ENCODE peak calls at places on chromosomes 7 and 10, in five cellular contexts. F is NT2/D1, M is GM12878, T is HepG2, N is H1. W is an unnamed sample.

GRCh38 chr7:135755351-135755753 is 6.7 kb upstream of the FAM180A start:
- DNase-seq in M (no peak), T (no peak), N (no peak), F (no peak), W (no peak)

GRCh38 chr10:73650537-73651331 is 5.1 kb downstream of the SYNPO2L start:
- DNase-seq in T (no peak), N (no peak), M (peak; percentile 65), F (no peak), W (no peak)

GRCh38 chr7:127251048-127251451 is 1.7 kb downstream of the GRM8 start:
- DNase-seq in F (no peak), M (no peak), N (no peak), T (no peak), W (no peak)

GRCh38 chr7:117230276-117231046 is 92.4 kb downstream of the WNT2 start:
- DNase-seq in F (no peak), N (no peak), T (no peak), M (peak; percentile 66), W (no peak)

GRCh38 chr7:17380696-17381662 is 82.5 kb downstream of the AHR start:
- DNase-seq in F (no peak), T (no peak), N (no peak), M (no peak), W (no peak)

GRCh38 chr10:566241-566885 is 123.1 kb downstream of the DIP2C start:
- DNase-seq in T (no peak), N (no peak), F (no peak), M (no peak), W (no peak)

GRCh38 chr7:111486472-111487142 is 75.7 kb downstream of the IMMP2L start:
- DNase-seq in F (peak; percentile 20), N (no peak), M (peak; percentile 13), T (peak; percentile 41), W (peak; percentile 39)

GRCh38 chr7:90850516-90850915 is 254.4 kb downstream of the CDK14 start:
- DNase-seq in F (no peak), N (no peak), T (no peak), M (no peak), W (no peak)

GRCh38 chr10:97509120-97509670 is 10.5 kb downstream of the UBTD1 start:
- DNase-seq in M (no peak), F (no peak), T (no peak), N (no peak), W (no peak)

GRCh38 chr7:6106140-6106904 is 75.1 kb downstream of the ANKRD61 start:
- DNase-seq in F (no peak), T (peak; percentile 64), M (no peak), N (no peak), W (no peak)

GRCh38 chr7:139897422-139898085 is 68.5 kb downstream of the TBXAS1 start:
- DNase-seq in F (no peak), T (no peak), M (no peak), N (no peak), W (no peak)

GRCh38 chr10:10197423-10197822 is 820.2 kb upstream of the CELF2 start:
- DNase-seq in F (no peak), M (no peak), T (no peak), N (no peak), W (no peak)

GRCh38 chr7:87344446-87344845 is 1.0 kb upstream of the CROT start:
- DNase-seq in F (no peak), T (no peak), M (no peak), N (no peak), W (no peak)

GRCh38 chr10:60570272-60570865 is 180.7 kb upstream of the ANK3 start:
- DNase-seq in F (no peak), T (no peak), M (no peak), N (no peak), W (no peak)

GRCh38 chr10:99346247-99346646 is 17.1 kb downstream of the CNNM1 start:
- DNase-seq in N (no peak), M (no peak), F (no peak), T (no peak), W (no peak)

GRCh38 chr10:30151581-30152389 is 92.4 kb upstream of the JCAD start:
- DNase-seq in F (peak; percentile 30), N (peak; percentile 48), M (no peak), T (no peak), W (no peak)

GRCh38 chr7:94710256-94710655 is 54.3 kb upstream of the SGCE start:
- DNase-seq in F (no peak), N (no peak), T (no peak), M (no peak), W (no peak)

GRCh38 chr10:102418612-102419560 is at the start of gene PSD:
- DNase-seq in N (peak; percentile 79), M (no peak), F (no peak), T (no peak), W (no peak)

GRCh38 chr7:22671177-22671879 is 55.7 kb upstream of the IL6 start:
- DNase-seq in N (no peak), T (no peak), M (no peak), F (no peak), W (no peak)

GRCh38 chr10:118287076-118287806 is 54.9 kb downstream of the FAM204A start:
- DNase-seq in N (no peak), T (no peak), F (no peak), M (no peak), W (no peak)

GRCh38 chr10:132515811-132516726 is 21.5 kb upstream of the INPP5A start:
- DNase-seq in T (no peak), N (no peak), F (no peak), M (no peak), W (no peak)

GRCh38 chr7:21941570-21942224 is 4.0 kb downstream of the CDCA7L start:
- DNase-seq in F (no peak), T (no peak), N (no peak), M (peak; percentile 40), W (peak; percentile 43)

GRCh38 chr7:91149518-91149917 is 114.7 kb upstream of the FZD1 start:
- DNase-seq in M (no peak), F (no peak), N (no peak), T (no peak), W (no peak)

GRCh38 chr10:132532784-132533560 is 4.6 kb upstream of the INPP5A start:
- DNase-seq in T (no peak), N (no peak), F (no peak), M (no peak), W (no peak)

GRCh38 chr10:116587878-116588590 is 2.7 kb upstream of the PNLIPRP1 start:
- DNase-seq in F (no peak), N (no peak), T (no peak), M (no peak), W (no peak)

GRCh38 chr7:92731327-92732063 is 104.9 kb downstream of the CDK6 start:
- DNase-seq in F (no peak), N (no peak), M (no peak), T (no peak), W (no peak)

GRCh38 chr10:99551158-99551557 is 18.4 kb downstream of the NKX2-3 start:
- DNase-seq in N (no peak), T (no peak), M (no peak), F (no peak), W (peak; percentile 42)

GRCh38 chr10:44310762-44311562 is 73.9 kb downstream of the CXCL12 start:
- DNase-seq in T (no peak), M (no peak), F (peak; percentile 66), N (peak; percentile 94), W (peak; percentile 82)

DNA sequence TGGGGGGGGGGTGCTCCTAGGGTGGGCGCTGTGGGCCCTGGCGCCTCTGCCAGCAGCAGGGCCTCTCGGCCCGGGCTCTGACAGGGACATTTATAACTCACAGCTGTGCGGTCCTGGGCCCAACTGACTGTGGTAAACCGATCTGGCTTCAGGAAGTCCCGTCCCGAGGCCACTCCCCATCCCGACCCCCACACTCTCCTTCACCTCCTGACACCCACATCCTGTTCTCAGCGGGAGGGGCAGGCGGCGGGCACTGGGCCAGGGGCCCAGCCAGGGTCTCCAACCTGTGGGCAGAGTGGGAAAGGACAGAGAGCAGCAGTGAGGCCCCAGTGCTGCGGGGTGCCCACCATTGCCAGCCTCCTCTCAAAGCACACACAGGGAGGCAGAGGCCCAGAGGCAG is 69.1 kb downstream of the ZMIZ1 start:
- DNase-seq in F (no peak), N (no peak), T (no peak), M (peak; percentile 26), W (no peak)
- TF ChIP-seq SUZ12 in F (no peak), N (no peak), T (no peak), M (no peak), W (no peak)

DNA sequence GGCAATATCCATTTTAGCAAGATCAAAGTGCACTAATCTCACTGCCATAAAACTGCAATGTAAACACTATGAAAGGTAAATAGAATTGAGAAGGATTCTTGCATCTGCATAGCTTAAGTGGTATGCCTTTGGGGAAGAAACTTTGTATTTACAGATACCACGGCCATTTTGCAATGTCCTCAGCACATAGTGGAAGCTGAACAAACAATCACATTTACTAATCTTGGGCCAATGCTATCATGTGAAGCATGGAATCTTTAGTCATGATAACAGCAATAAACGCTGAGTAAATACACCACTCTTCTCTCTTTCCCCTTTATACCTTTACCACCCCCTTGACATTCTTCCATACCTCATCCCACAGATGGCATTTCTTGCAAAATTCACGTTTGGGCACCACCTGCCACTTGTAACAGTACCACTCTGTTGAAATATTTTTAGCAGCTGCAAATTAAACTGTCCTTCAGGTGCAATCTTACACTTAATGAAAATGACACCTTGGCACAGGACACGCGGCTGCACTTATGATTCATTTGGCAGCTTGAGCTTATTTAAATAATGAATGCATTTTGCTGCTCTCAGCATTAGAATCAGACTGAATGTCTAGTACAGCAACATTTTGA is 171.8 kb downstream of the SEMA3A start:
- DNase-seq in M (no peak), N (no peak), F (no peak), T (peak; percentile 82), W (no peak)
- TF ChIP-seq SUZ12 in M (no peak), N (no peak), F (no peak), T (no peak), W (no peak)

DNA sequence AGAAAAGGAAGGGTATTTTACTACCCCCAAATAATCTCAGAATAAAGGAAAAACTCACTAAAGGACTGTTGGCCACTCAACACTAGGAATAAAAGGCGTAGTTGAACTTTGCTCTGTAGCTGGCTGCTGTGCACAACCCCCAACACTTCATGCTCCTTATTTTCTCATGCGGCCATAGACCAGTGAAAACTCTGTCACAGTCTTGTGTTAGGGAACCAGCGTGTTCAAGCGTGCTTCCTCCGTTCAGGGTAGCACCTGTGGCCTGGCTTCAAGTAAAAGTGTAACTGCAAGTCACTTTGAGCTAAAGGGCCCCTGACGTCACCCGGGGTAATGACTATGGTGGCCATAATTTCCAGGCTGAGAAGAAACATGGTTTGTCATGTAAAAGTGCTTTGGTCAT is 27.0 kb downstream of the BLNK start:
- DNase-seq in N (no peak), F (no peak), T (no peak), M (peak; percentile 89), W (no peak)
- TF ChIP-seq SUZ12 in N (no peak), F (no peak), T (no peak), M (no peak), W (no peak)

DNA sequence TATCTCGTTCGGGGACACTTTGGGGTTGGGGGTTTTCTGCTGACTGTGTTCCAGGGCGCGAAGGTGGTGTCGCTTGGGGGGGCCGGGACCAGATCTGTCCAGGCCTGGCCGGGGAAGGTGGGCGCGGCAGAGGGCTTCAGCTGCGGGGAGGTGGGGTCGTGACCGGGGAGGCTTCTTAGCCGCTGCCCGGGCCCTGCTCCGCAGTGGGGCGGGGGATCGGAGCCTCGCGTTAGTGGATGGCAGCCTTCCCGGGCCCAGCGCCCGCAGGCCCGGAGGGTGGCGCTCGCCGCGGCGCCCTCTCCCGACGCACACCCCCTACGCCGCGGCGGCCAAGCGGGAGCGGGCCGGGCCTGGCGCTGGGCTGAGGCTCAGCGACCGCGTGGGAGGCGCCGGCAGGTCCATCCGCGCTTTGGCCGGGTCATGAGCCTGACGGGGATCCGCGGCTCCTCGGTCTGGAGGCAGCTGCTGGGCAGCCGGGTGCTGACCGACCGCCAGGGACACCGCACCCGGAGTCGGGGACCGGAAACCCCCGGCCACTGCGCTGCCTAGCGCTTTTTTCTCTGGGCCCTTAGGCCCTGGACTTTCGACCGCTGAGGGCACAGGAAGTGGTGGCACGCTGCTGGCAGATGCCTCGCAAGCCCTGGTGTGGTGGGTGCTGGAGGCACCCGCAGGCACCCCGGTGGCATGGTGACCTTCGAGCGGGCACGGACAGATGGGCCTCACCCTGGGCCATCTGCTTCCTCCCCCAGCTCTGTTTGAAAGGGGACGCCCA is 1.2 kb downstream of the AGAP3 start:
- DNase-seq in T (peak; percentile 35), N (no peak), M (no peak), F (no peak), W (peak; percentile 60)
- TF ChIP-seq SUZ12 in T (no peak), N (peak; percentile 35), M (no peak), F (no peak), W (no peak)